ENCODE peak calls at places on chromosomes 12 and 14, in six cellular contexts. M is adrenal gland, Y is stomach, R is IMR-90, T is heart left ventricle, I is prostate gland. O is an unnamed sample. For H3K4me1, the result is how much of the 10 kb centered on the place peaks cover.

GRCh38 chr12:56020437-56021189 is at the start of gene IKZF4:
- DNase-seq in I (no peak), T (no peak), M (peak), R (peak), Y (no peak), O (peak)

GRCh38 chr14:94045563-94046345 is 19.6 kb downstream of the OTUB2 start:
- DNase-seq in T (peak), M (peak), I (no peak), Y (no peak), R (no peak), O (peak)

GRCh38 chr12:88132387-88132786 is 9.5 kb downstream of the CEP290 start:
- DNase-seq in R (no peak), M (no peak), Y (no peak), I (no peak), T (no peak), O (no peak)

GRCh38 chr12:16272222-16272621 is 5.3 kb downstream of the SLC15A5 start:
- DNase-seq in R (peak), M (no peak), Y (no peak), T (no peak), I (no peak), O (no peak)

GRCh38 chr14:59336078-59336477 is 129.1 kb downstream of the GPR135 start:
- DNase-seq in T (no peak), M (no peak), I (no peak), Y (no peak), R (no peak), O (no peak)

GRCh38 chr14:102318781-102319276 is 717 bp upstream of the ZNF839 start:
- DNase-seq in T (no peak), R (no peak), I (no peak), Y (no peak), M (no peak), O (no peak)

GRCh38 chr12:121964813-121965643 is 46.6 kb downstream of the CFAP251 start:
- DNase-seq in R (peak), M (peak), Y (no peak), I (no peak), T (no peak), O (no peak)

GRCh38 chr14:54570651-54571415 is 3.9 kb downstream of the SAMD4A start:
- DNase-seq in Y (no peak), M (no peak), I (no peak), R (peak), T (no peak), O (no peak)

GRCh38 chr14:93033039-93033982 is 82.4 kb downstream of the ITPK1 start:
- DNase-seq in M (no peak), R (no peak), Y (no peak), T (no peak), I (no peak), O (no peak)

GRCh38 chr14:94028450-94028826 is 2.3 kb downstream of the OTUB2 start:
- DNase-seq in T (no peak), M (no peak), R (peak), I (no peak), Y (no peak), O (no peak)

GRCh38 chr12:122895757-122896636 is at the start of gene VPS37B:
- DNase-seq in I (peak), Y (peak), T (peak), M (peak), R (peak), O (peak)

GRCh38 chr12:12983420-12984035 is 16.5 kb downstream of the HEBP1 start:
- DNase-seq in Y (no peak), M (no peak), R (peak), T (no peak), I (no peak), O (no peak)

GRCh38 chr14:30193056-30193455 is 265.4 kb upstream of the PRKD1 start:
- DNase-seq in T (no peak), Y (no peak), M (no peak), R (no peak), I (no peak), O (no peak)

GRCh38 chr12:19576421-19576925 is 137.2 kb downstream of the AEBP2 start:
- DNase-seq in Y (no peak), I (no peak), M (no peak), R (peak), T (no peak), O (no peak)

GRCh38 chr12:104682790-104683279 is 226.1 kb downstream of the CHST11 start:
- DNase-seq in I (no peak), R (no peak), Y (no peak), M (no peak), T (no peak), O (no peak)

GRCh38 chr14:53779301-53779700 is 177.3 kb downstream of the BMP4 start:
- DNase-seq in Y (no peak), M (no peak), I (no peak), R (no peak), T (no peak), O (no peak)

GRCh38 chr12:117313906-117314305 is 47.5 kb downstream of the NOS1 start:
- DNase-seq in Y (no peak), R (no peak), T (no peak), M (no peak), I (no peak), O (no peak)

GRCh38 chr14:103578401-103579075 is 15.8 kb downstream of the COA8 start:
- DNase-seq in M (no peak), Y (no peak), T (no peak), I (no peak), R (peak), O (no peak)

GRCh38 chr14:104721704-104722431 is 2.2 kb upstream of the ADSS1 start:
- DNase-seq in R (peak), Y (no peak), M (peak), I (no peak), T (peak), O (no peak)

GRCh38 chr12:56629459-56630179 is 507 bp downstream of the BAZ2A start:
- DNase-seq in Y (no peak), M (no peak), T (peak), R (no peak), I (no peak), O (peak)

DNA sequence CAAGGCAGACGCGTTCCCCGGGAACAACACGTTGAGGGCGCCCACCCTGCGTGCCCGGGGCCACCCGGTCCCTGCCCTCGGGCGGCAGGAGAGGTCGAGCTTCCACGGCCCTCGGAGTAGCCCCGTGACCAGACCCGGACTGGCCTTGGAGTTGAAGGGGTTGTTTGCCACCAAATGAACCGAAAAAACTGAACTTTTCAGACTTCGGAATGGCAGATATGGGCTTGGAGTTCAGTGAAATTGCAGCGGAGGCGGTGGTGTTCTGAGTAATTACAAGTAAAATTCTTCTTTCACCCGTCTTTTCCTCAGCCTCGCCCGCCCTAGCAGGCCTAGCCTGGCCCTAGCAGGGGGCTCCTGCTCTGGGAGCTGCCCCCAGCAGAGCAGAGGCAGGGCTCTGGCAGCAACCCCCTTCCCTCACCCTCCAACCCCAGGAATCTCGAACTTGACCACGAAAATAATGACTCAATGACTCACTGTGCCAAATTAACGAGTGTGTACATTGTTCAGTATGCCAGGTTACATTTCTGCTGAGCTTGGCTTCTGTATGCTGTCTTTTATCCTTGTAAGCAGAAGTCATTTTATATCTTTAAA is 1.1 kb downstream of the PAPLN start:
- DNase-seq in R (peak), Y (no peak), T (no peak), M (no peak), I (peak), O (no peak)
- H3K27ac ChIP-seq in R (no peak), Y (no peak), T (no peak), M (no peak), I (peak), O (no peak)

GRCh38 chr12:6532051-6532926 is 2.0 kb upstream of the GAPDH start:
- DNase-seq in R (peak), I (no peak), Y (peak), M (peak), T (no peak), O (peak)
- TF ChIP-seq POLR2A in R (peak), I (no peak), Y (no peak), M (no peak), T (no peak), O (peak)

DNA sequence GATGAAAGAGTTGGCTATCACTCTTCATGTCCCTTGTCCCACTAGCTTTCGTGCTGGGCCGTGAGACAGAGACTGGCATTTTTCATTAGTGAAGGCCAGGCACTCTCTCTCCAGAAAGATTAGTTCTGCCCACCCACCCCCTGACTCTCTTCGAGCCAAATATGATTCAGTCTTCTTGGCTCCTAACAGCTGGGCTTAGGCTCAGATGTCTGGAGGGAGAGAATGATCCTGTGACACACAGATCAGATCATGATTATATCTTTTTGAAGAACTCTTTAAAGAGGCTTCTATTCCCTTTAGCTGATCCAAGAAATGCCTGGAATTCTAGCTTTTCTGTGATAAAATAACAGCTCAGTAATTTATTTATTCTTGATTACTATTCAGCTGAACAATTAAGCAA is 5.2 kb upstream of the GNG2 start:
- DNase-seq in Y (no peak), M (peak), R (peak), I (no peak), T (no peak), O (no peak)
- H3K4me1 ChIP-seq in Y (under half), M (under half), R (under half), I (under half), T (under half), O (under half)

GRCh38 chr12:26701604-26702215 is 131.3 kb downstream of the ITPR2 start:
- DNase-seq in M (no peak), I (no peak), R (peak), Y (no peak), T (no peak), O (no peak)

GRCh38 chr12:26698186-26698585 is 134.8 kb downstream of the ITPR2 start:
- DNase-seq in R (no peak), T (no peak), I (no peak), Y (no peak), M (no peak), O (no peak)

GRCh38 chr12:26700430-26700829 is 132.6 kb downstream of the ITPR2 start:
- DNase-seq in T (no peak), Y (no peak), M (no peak), I (no peak), R (no peak), O (no peak)

GRCh38 chr12:26697217-26697616 is 135.8 kb downstream of the ITPR2 start:
- DNase-seq in R (peak), T (no peak), M (no peak), I (no peak), Y (no peak), O (no peak)

DNA sequence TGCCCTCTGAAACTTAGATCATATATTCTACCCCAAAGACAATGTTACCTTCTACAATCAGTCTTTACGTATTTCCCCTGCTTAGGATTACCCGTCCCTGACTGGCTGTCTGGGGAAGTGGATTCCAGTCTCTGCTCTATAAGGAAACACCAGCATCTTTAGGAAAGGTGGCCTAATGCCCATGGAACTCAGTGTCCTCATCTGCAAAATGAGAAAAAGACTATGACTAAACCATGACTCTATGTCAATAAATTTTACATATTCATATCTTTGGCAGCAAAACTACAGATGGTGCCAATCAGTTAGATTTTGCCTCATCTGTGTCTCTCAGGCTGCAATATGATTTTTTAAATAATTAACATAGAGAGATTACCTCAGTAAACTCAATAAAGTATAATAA is 133.8 kb downstream of the ITPR2 start:
- DNase-seq in R (peak), I (no peak), Y (no peak), M (no peak), T (no peak), O (no peak)
- H3K27ac ChIP-seq in R (no peak), I (no peak), Y (no peak), M (no peak), T (no peak), O (no peak)

DNA sequence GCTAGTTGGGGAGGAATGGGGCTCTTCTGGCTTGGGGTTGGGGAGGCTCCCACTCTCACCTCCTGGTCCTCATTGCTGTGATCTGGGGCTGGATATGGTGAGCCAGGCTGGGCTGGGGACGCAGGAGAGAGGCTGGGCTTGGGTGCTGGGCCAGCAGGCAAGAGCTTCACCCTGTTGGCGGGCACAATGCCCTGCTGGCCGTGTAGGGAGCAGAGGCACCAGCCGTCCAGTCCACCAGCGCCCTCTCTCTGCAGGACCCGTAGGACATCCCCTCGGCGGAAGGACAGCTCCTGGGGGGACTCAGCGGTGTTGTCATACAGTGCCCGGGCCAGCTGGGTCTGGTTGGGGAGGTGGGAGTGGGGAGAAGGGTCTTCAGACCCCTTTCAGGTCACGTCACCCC is 4.5 kb downstream of the EFS start:
- DNase-seq in R (no peak), I (no peak), T (no peak), Y (no peak), M (no peak), O (no peak)
- TF ChIP-seq POLR2A in R (no peak), I (no peak), T (no peak), Y (no peak), M (no peak), O (no peak)

GRCh38 chr14:32608880-32609279 is 279.8 kb downstream of the AKAP6 start:
- DNase-seq in I (no peak), Y (no peak), R (no peak), T (no peak), M (no peak), O (no peak)
- H3K4me1 ChIP-seq in I (under half), Y (under half), R (under half), T (under half), M (under half), O (under half)

GRCh38 chr12:93601591-93601990 is 29.1 kb downstream of the SOCS2 start:
- DNase-seq in R (peak), T (no peak), M (no peak), I (no peak), Y (no peak), O (no peak)

GRCh38 chr12:93608313-93608712 is 35.8 kb downstream of the SOCS2 start:
- DNase-seq in M (no peak), I (no peak), T (no peak), R (no peak), Y (no peak), O (no peak)

GRCh38 chr12:93599192-93599591 is 26.7 kb downstream of the SOCS2 start:
- DNase-seq in R (no peak), T (no peak), M (no peak), Y (no peak), I (no peak), O (no peak)

GRCh38 chr12:93602897-93603668 is 30.6 kb downstream of the SOCS2 start:
- DNase-seq in M (no peak), I (no peak), T (peak), R (no peak), Y (no peak), O (no peak)

GRCh38 chr12:93603762-93604161 is 31.3 kb downstream of the SOCS2 start:
- DNase-seq in R (no peak), M (no peak), I (no peak), T (no peak), Y (no peak), O (no peak)
- H3K27ac ChIP-seq in R (no peak), M (no peak), I (no peak), T (peak), Y (no peak), O (no peak)

GRCh38 chr12:46386877-46387629 is 14.5 kb upstream of the SLC38A2 start:
- DNase-seq in T (peak), R (peak), I (no peak), Y (no peak), M (no peak), O (no peak)

GRCh38 chr12:46384451-46385301 is 12.1 kb upstream of the SLC38A2 start:
- DNase-seq in R (no peak), T (no peak), I (no peak), Y (no peak), M (no peak), O (no peak)

GRCh38 chr12:46387697-46388096 is 15.1 kb upstream of the SLC38A2 start:
- DNase-seq in M (no peak), I (no peak), Y (no peak), T (no peak), R (no peak), O (no peak)

GRCh38 chr12:46385439-46385838 is 12.9 kb upstream of the SLC38A2 start:
- DNase-seq in T (no peak), M (no peak), R (no peak), I (no peak), Y (no peak), O (no peak)

GRCh38 chr12:46386360-46386867 is 13.8 kb upstream of the SLC38A2 start:
- DNase-seq in M (no peak), R (peak), T (no peak), I (no peak), Y (no peak), O (no peak)
- TF ChIP-seq POLR2A in M (no peak), R (no peak), T (no peak), I (no peak), Y (no peak), O (no peak)

O was measured in body of pancreas.